ENCODE peak calls at places on chromosomes 13 and 19, in six cellular contexts. R, F, C, I, U and A are unnamed samples.

GRCh38 chr13:40652588-40652940 is 13.9 kb downstream of the FOXO1 start:
- DNase-seq in R (no peak), F (peak), C (no peak), I (no peak), U (no peak), A (no peak)

GRCh38 chr13:67878376-67878775 is 648.2 kb upstream of the PCDH9 start:
- DNase-seq in R (no peak), F (no peak), C (no peak), I (no peak), U (no peak), A (no peak)

GRCh38 chr13:75798353-75799245 is 162.5 kb downstream of the LMO7 start:
- DNase-seq in R (no peak), F (peak), C (peak), I (no peak), U (no peak), A (no peak)

GRCh38 chr19:35935911-35936737 is at the start of gene LRFN3:
- DNase-seq in R (no peak), F (peak), C (peak), I (peak), U (peak), A (peak)

GRCh38 chr19:50214699-50215543 is 11.5 kb downstream of the MYH14 start:
- DNase-seq in R (no peak), F (no peak), C (no peak), I (peak), U (no peak), A (no peak)

GRCh38 chr13:110289661-110290060 is 17.3 kb downstream of the COL4A1 start:
- DNase-seq in R (no peak), F (no peak), C (no peak), I (no peak), U (no peak), A (no peak)

GRCh38 chr13:26719356-26719945 is 41.1 kb downstream of the GPR12 start:
- DNase-seq in R (no peak), F (peak), C (peak), I (peak), U (no peak), A (no peak)

GRCh38 chr19:31819837-31820236 is 470.6 kb upstream of the TSHZ3 start:
- DNase-seq in R (no peak), F (no peak), C (no peak), I (no peak), U (no peak), A (no peak)

GRCh38 chr13:21060063-21060826 is 1.1 kb downstream of the LATS2 start:
- DNase-seq in R (no peak), F (peak), C (peak), I (peak), U (peak), A (peak)

GRCh38 chr19:38208571-38208970 is 15.5 kb downstream of the DPF1 start:
- DNase-seq in R (no peak), F (no peak), C (no peak), I (no peak), U (no peak), A (no peak)